ENCODE peak calls at places on chromosome 1, in nine cellular contexts. S, D, V, N, L, G, B, P and T are unnamed samples.

GRCh38 chr1:192809286-192810252 is 730 bp downstream of the RGS2 start:
- DNase-seq in S (peak; percentile 14), D (no peak), V (peak; percentile 35), N (peak; percentile 46), L (peak; percentile 65), G (no peak), B (peak; percentile 37), P (peak; percentile 72), T (no peak)

GRCh38 chr1:177849130-177849529 is 120.7 kb downstream of the SEC16B start:
- DNase-seq in S (no peak), D (no peak), V (no peak), N (no peak), L (peak; percentile 55), G (no peak), B (no peak), P (no peak), T (no peak)

GRCh38 chr1:77514871-77515776 is 167.3 kb downstream of the ZZZ3 start:
- DNase-seq in S (no peak), D (no peak), V (peak; percentile 31), N (peak; percentile 16), L (peak; percentile 54), G (no peak), B (no peak), P (no peak), T (peak; percentile 78)

GRCh38 chr1:223714849-223715709 is 2.7 kb downstream of the CAPN2 start:
- DNase-seq in S (peak; percentile 51), D (no peak), V (no peak), N (no peak), L (peak; percentile 96), G (no peak), B (no peak), P (no peak), T (peak; percentile 52)

GRCh38 chr1:7383671-7384070 is 387.4 kb upstream of the VAMP3 start:
- DNase-seq in S (no peak), D (no peak), V (no peak), N (no peak), L (no peak), G (no peak), B (no peak), P (peak; percentile 9), T (peak; percentile 19)

GRCh38 chr1:24898152-24898908 is 31.7 kb downstream of the RUNX3 start:
- DNase-seq in S (no peak), D (no peak), V (no peak), N (peak; percentile 37), L (peak; percentile 12), G (no peak), B (peak; percentile 43), P (peak; percentile 66), T (peak; percentile 60)

GRCh38 chr1:117675907-117676430 is 70.1 kb downstream of the TENT5C start:
- DNase-seq in S (peak; percentile 73), D (no peak), V (no peak), N (no peak), L (no peak), G (no peak), B (no peak), P (no peak), T (no peak)

GRCh38 chr1:212701910-212702309 is 2.3 kb upstream of the BATF3 start:
- DNase-seq in S (no peak), D (no peak), V (no peak), N (no peak), L (no peak), G (no peak), B (no peak), P (no peak), T (no peak)

GRCh38 chr1:172906778-172907592 is 143.8 kb downstream of the TNFSF18 start:
- DNase-seq in S (no peak), D (no peak), V (no peak), N (no peak), L (peak; percentile 93), G (no peak), B (no peak), P (no peak), T (peak; percentile 64)

GRCh38 chr1:31689821-31690220 is 14.0 kb downstream of the COL16A1 start:
- DNase-seq in S (no peak), D (no peak), V (no peak), N (no peak), L (peak; percentile 96), G (no peak), B (no peak), P (no peak), T (peak; percentile 97)

GRCh38 chr1:161733526-161733925 is 12.2 kb downstream of the FCRLB start:
- DNase-seq in S (no peak), D (no peak), V (no peak), N (no peak), L (peak; percentile 93), G (no peak), B (no peak), P (no peak), T (no peak)

GRCh38 chr1:5738911-5739462 is 253.2 kb downstream of the NPHP4 start:
- DNase-seq in S (no peak), D (no peak), V (no peak), N (no peak), L (no peak), G (no peak), B (no peak), P (peak; percentile 27), T (no peak)

DNA sequence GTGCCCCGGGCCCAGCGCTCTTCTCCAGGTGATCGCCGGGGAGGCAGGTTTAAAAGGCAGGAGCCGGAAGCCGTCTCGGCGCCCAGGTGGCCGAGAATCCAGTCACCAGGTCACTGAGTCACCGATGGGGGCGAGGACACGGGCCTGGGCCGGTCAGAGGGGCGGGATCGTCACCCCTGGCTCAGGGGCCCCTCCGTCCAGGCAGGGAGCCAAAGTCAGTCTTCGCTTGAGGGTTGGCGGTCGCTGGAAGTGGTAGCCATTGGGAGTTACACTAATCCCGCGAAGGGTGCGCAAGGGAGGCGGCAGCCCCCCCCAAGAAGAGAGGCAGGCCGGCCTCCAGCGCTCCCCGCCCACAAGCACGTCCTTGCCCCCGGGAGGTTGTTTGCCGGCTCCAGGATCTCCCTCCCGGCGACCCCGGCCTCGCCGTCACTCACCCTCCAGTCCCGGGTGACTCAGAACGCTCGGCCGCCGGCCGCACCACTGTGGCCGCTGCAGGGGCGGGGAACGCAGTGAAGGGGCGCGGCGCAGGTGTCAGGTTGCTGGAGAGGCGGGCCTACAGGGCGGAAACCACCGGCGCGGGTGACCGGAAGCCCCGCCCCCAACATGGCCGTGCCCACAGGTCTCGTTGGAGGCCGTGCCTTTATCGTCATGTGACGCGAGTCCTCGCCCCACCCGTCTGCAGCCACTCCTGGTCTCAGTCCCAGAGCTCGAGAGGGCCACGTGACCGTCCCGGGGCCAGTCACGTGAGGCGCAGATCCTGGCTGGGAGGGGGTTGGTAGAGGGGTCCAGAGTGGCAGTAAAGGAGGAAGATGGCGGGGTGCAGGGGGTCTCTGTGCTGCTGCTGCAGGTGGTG is at the start of the genes CLCN6 and MTHFR:
- DNase-seq in S (peak; percentile 100), D (peak; percentile 94), V (peak; percentile 100), N (peak; percentile 97), L (peak; percentile 99), G (peak; percentile 97), B (peak; percentile 100), P (peak; percentile 99), T (peak; percentile 99)
- H3K4me1 ChIP-seq in S (peaks cover 63% of the 10 kb centered on the region), D (peaks cover 62% of the 10 kb centered on the region), V (peaks cover 14% of the 10 kb centered on the region), N (peaks cover 3% of the 10 kb centered on the region), L (peaks cover 13% of the 10 kb centered on the region), G (peaks cover 11% of the 10 kb centered on the region), B (peaks cover 45% of the 10 kb centered on the region), P (peaks cover 26% of the 10 kb centered on the region), T (peaks cover 40% of the 10 kb centered on the region)

DNA sequence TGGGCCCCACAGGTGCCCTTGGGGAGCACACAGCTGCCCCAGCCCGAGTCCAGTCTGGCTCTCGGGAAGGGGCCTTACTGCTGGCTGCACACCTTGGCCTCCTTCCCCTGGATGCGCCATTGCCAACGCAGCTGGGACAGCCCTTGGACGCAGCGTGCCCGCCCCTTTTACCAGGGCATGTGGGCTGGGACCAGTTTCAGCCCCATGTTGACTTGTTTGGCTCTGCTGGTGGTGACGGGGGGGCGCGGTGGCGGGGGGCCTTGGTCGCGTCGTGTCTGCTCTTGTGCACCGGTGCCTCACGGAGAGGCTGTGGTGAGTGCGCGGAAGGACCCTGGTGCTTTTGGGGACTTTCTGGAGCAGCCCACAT is 19.6 kb downstream of the SKI start:
- DNase-seq in S (no peak), D (no peak), V (no peak), N (no peak), L (no peak), G (no peak), B (no peak), P (no peak), T (no peak)
- H3K4me3 ChIP-seq in S (no peak overlapping the region), D (peak overlapping the region; percentile 53), V (no peak overlapping the region), N (no peak overlapping the region), L (no peak overlapping the region), G (no peak overlapping the region), B (no peak overlapping the region), P (peak overlapping the region; percentile 47), T (no peak overlapping the region)

DNA sequence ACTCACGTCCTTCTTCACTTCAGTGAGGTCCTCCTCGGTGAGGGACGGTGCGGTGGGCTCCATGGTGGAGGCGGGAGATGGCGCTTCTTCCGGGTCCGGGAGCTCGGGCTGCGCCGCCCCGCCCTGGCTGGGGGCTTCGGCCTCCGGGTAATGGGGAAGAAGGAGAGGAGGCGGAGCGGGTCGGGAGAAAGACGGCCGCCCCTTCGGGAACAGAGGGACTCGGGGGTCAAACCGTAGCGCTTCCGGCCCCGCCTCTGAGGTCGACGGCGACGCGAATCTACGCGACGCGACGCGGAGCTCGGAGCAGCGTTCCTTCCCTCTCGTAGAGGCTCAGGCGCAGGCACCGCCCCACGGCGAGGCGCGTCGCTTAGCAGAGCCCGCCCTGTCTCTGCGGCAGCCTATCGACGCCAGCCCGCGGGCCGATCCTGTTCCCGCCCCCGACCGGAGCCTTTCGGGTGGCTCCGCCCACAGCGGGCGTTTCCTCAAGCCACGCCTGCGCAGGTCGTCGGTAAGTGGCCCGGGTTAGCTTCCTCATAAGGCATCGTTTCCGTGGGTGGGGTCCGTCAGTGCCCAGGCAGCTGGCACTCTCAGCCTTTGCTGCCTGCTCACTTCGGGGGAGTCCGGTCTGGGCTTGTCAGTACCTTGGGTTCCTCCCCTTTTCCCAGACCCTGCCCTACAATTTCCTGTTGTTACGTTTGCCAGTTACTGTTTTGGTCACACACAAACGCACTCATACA is at the start of gene BCL10:
- DNase-seq in S (peak; percentile 98), D (peak; percentile 87), V (peak; percentile 99), N (peak; percentile 94), L (peak; percentile 97), G (peak; percentile 97), B (peak; percentile 99), P (peak; percentile 99), T (peak; percentile 99)
- H3K4me1 ChIP-seq in S (peaks cover 23% of the 10 kb centered on the region), D (peaks cover 47% of the 10 kb centered on the region), V (peaks cover 8% of the 10 kb centered on the region), N (no peaks in the 10 kb centered on the region), L (peaks cover 6% of the 10 kb centered on the region), G (peaks cover 4% of the 10 kb centered on the region), B (peaks cover 50% of the 10 kb centered on the region), P (peaks cover 17% of the 10 kb centered on the region), T (peaks cover 41% of the 10 kb centered on the region)

GRCh38 chr1:167635941-167636340 is 5.9 kb downstream of the RCSD1 start:
- DNase-seq in S (no peak), D (no peak), V (no peak), N (no peak), L (no peak), G (no peak), B (no peak), P (no peak), T (no peak)
- H3K4me3 ChIP-seq in S (no peak overlapping the region), D (peak overlapping the region; percentile 37), V (no peak overlapping the region), N (no peak overlapping the region), L (no peak overlapping the region), G (peak overlapping the region; percentile 41), B (no peak overlapping the region), P (peak overlapping the region; percentile 37), T (no peak overlapping the region)